ENCODE peak calls at places on chromosomes 16 and 17, in six cellular contexts. I is testis, L is NCI-H524, H is HFFc6, T is NCI-H1417, B is neural crest cell. Z is an unnamed sample.
A peak's percentile ranks its signal among the peaks of the same experiment; 100 is the strongest.

GRCh38 chr17:61323696-61324539 is 75.7 kb upstream of the TBX2 start:
- DNase-seq in I (peak; percentile 41), L (no peak), H (no peak), T (no peak), B (no peak), Z (no peak)

GRCh38 chr16:86824751-86825310 is 246.5 kb downstream of the FOXL1 start:
- DNase-seq in I (no peak), L (no peak), H (no peak), T (no peak), B (no peak), Z (no peak)

GRCh38 chr17:17722081-17722905 is 41.0 kb downstream of the RAI1 start:
- DNase-seq in I (no peak), L (no peak), H (peak; percentile 31), T (no peak), B (no peak), Z (no peak)

GRCh38 chr17:39357978-39358377 is 43.4 kb downstream of the FBXL20 start:
- DNase-seq in I (no peak), L (no peak), H (no peak), T (no peak), B (no peak), Z (no peak)

GRCh38 chr16:86461037-86461436 is 49.3 kb upstream of the FOXF1 start:
- DNase-seq in I (no peak), L (no peak), H (no peak), T (no peak), B (no peak), Z (no peak)

GRCh38 chr17:80030730-80031410 is 4.8 kb downstream of the TBC1D16 start:
- DNase-seq in I (no peak), L (peak; percentile 85), H (no peak), T (peak; percentile 67), B (no peak), Z (peak; percentile 17)

GRCh38 chr17:79926308-79927135 is 87.3 kb upstream of the CBX4 start:
- DNase-seq in I (peak; percentile 63), L (no peak), H (no peak), T (no peak), B (no peak), Z (no peak)

GRCh38 chr16:49441366-49441780 is 67.8 kb downstream of the C16orf78 start:
- DNase-seq in I (no peak), L (peak; percentile 85), H (no peak), T (peak; percentile 61), B (peak; percentile 31), Z (peak; percentile 24)

GRCh38 chr17:37824534-37825485 is 80.0 kb upstream of the HNF1B start:
- DNase-seq in I (no peak), L (no peak), H (peak; percentile 62), T (no peak), B (no peak), Z (no peak)

Z was measured in NCI-H2227 treated with DMSO at 0.1 percent for 48 hours.